ENCODE peak calls at places on chromosomes 1 and 21, in nine cellular contexts. V is esophagus squamous epithelium, P is A549, B is sigmoid colon, H is stomach, C is HepG2, O is suprapubic skin, F is transverse colon, W is breast epithelium. Q is an unnamed sample.

GRCh38 chr21:14536929-14537328 is 9.2 kb downstream of the SAMSN1 start:
- DNase-seq in V (no peak), P (no peak), B (no peak), F (no peak), C (no peak), W (no peak), H (no peak), O (no peak), Q (no peak)

GRCh38 chr21:45427331-45428271 is 22.6 kb downstream of the COL18A1 start:
- DNase-seq in P (peak), O (no peak), W (peak), C (peak), V (no peak), H (peak), B (peak), F (peak), Q (no peak)

GRCh38 chr1:8003431-8004112 is 22.5 kb downstream of the ERRFI1 start:
- DNase-seq in O (no peak), W (no peak), V (no peak), B (no peak), F (no peak), P (no peak), C (no peak), H (no peak), Q (no peak)

GRCh38 chr1:59429651-59430050 is 132.8 kb downstream of the FGGY start:
- DNase-seq in O (no peak), B (no peak), H (no peak), C (no peak), P (no peak), V (no peak), W (no peak), F (no peak), Q (no peak)

GRCh38 chr1:214281902-214282695 is 1.1 kb downstream of the SMYD2 start:
- DNase-seq in B (peak), O (peak), C (peak), W (no peak), P (peak), F (peak), H (peak), V (no peak), Q (no peak)

GRCh38 chr1:43147625-43148319 is 24.3 kb downstream of the EBNA1BP2 start:
- DNase-seq in P (peak), C (peak), O (peak), W (peak), H (peak), B (peak), F (peak), V (no peak), Q (no peak)

GRCh38 chr1:245458234-245458633 is 303.4 kb downstream of the KIF26B start:
- DNase-seq in B (no peak), H (no peak), V (no peak), F (no peak), P (no peak), O (no peak), W (no peak), C (no peak), Q (no peak)

GRCh38 chr1:30700528-30701265 is 22.7 kb downstream of the MATN1 start:
- DNase-seq in H (no peak), P (no peak), O (peak), C (no peak), V (no peak), F (peak), W (no peak), B (peak), Q (peak)

GRCh38 chr1:89987170-89987819 is 7.6 kb upstream of the ZNF326 start:
- DNase-seq in B (no peak), C (peak), F (peak), W (peak), O (no peak), P (peak), V (no peak), H (peak), Q (no peak)

GRCh38 chr21:45927032-45927431 is 54.5 kb upstream of the COL6A1 start:
- DNase-seq in O (no peak), H (no peak), P (no peak), F (no peak), V (no peak), W (no peak), B (no peak), C (no peak), Q (no peak)

GRCh38 chr1:234897754-234898454 is 230.7 kb downstream of the TOMM20 start:
- DNase-seq in H (no peak), W (no peak), V (no peak), B (no peak), C (no peak), P (no peak), O (no peak), F (no peak), Q (no peak)

GRCh38 chr1:65992160-65993046 is 199.7 kb downstream of the PDE4B start:
- DNase-seq in B (no peak), C (no peak), F (no peak), W (no peak), P (peak), H (no peak), O (no peak), V (no peak), Q (no peak)

GRCh38 chr1:167291539-167292195 is 71.0 kb downstream of the POU2F1 start:
- DNase-seq in O (no peak), H (no peak), V (no peak), P (no peak), W (no peak), B (no peak), C (no peak), F (no peak), Q (no peak)

GRCh38 chr1:4207183-4207582 is 307.1 kb upstream of the C1orf174 start:
- DNase-seq in P (no peak), O (no peak), F (no peak), V (no peak), H (no peak), C (no peak), B (no peak), W (no peak), Q (no peak)

GRCh38 chr1:42145190-42145716 is 8.0 kb upstream of the GUCA2B start:
- DNase-seq in V (no peak), P (no peak), H (peak), F (no peak), O (no peak), C (no peak), B (peak), W (no peak), Q (no peak)

GRCh38 chr1:56816909-56817308 is 2.3 kb downstream of the FYB2 start:
- DNase-seq in C (peak), P (no peak), V (no peak), H (no peak), O (no peak), B (no peak), F (no peak), W (no peak), Q (no peak)

GRCh38 chr1:180975551-180975950 is 47.1 kb downstream of the STX6 start:
- DNase-seq in H (no peak), V (no peak), O (no peak), P (no peak), C (no peak), W (no peak), F (no peak), B (no peak), Q (no peak)

GRCh38 chr1:25103180-25103790 is 129.0 kb downstream of the SYF2 start:
- DNase-seq in F (no peak), W (no peak), O (no peak), V (no peak), H (no peak), P (no peak), C (no peak), B (no peak), Q (no peak)

DNA sequence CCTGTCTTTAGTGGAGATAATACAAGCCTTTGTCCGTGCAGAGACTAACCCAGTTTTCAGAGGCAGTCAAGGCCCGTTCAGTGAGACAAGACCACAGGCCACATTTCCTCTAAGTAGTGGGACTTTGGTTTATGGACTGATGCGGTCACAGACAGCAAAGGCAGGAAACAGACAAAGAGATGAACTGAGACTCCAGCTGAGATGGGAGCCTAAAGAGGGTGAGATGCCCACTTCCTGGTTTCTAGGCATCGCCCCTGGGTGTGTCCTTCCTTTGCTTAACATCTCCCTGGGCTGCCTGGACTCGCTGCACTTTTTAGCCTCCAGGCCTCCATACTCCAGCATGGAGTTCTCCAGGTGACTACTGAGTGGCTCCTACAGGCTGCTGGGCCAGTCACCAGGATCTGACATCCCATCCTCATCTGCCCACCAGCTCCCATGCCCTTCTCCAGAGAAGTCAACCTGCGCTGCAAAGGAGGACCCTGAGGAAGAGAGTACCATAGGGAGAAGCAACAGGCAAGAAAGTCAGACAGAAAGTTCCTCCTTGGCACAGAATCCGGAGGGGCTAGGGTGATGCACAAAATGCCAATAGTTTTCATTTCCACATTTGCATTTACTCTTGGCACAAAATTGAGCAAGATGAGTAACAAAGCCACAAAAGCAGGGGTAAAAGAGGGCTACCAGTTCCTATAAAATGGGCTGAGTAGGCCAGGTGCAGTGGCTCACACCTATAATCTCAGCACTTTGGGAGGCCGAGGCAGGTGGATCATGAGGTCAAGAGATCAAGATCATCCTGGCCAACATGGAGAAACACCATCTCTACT is 15.1 kb downstream of the THEMIS2 start:
- DNase-seq in O (no peak), W (no peak), F (peak), C (no peak), P (no peak), H (no peak), B (peak), V (no peak), Q (peak)
- TF ChIP-seq POLR2A in O (no peak), W (no peak), F (no peak), C (no peak), P (no peak), H (no peak), B (no peak), V (no peak), Q (no peak)

GRCh38 chr21:34215911-34216310 is 142.5 kb downstream of the MRPS6 start:
- DNase-seq in V (no peak), H (no peak), O (no peak), F (no peak), P (no peak), W (no peak), B (no peak), C (no peak), Q (no peak)
- H3K27ac ChIP-seq in V (no peak), H (no peak), O (no peak), F (no peak), P (no peak), W (no peak), B (no peak), C (no peak), Q (no peak)

DNA sequence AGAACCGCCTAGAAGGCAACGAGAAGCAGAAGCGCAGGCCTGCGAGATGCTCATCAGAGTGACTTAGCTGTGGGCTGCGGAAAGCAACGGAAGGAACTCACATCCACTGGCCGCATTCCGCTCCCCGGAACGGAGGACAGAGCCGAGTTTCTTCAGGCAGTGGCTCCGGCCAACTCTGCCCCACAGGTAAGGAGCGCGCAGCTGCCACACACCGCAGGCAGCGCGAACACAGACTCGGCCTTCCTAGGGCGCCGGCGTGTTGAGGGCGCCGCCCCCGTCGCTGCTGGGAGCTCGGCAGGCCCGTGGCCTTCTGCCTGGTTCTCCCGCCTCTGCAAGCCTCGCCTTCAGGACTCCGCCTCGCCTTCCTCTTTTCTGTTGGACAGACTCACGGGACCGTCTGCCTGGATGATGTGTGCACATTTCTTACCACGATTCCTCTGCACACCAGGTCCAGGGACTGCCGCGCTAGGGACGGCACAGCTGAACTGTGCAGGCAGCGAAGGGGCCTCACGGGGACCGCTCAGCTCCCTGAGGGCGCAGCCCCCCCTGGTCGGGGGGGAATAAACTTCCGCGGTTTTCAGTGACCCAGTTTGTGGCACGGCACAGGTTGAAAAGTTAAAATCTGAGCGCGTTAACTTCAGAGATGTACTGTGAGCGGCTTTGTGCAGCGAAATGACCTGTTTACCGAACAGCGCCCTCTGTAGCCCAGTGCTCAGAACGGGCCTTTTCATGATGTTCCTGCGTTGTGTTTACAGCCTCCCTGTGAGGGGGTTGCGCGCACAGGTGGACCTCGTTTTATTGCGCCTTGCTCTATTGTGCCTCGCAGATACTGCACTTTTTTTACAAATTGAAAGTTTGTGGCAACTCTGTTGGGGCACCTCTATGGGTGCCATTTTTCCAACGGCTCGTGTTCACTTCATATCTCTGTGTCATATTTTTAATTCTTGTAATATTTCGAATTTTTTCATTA is 15.8 kb downstream of the TCP10L start:
- DNase-seq in H (peak), F (peak), C (peak), W (peak), B (peak), P (peak), O (peak), V (no peak), Q (peak)
- TF ChIP-seq POLR2A in H (no peak), F (peak), C (peak), W (no peak), B (no peak), P (peak), O (peak), V (no peak), Q (no peak)

GRCh38 chr1:33428661-33429060 is 2.2 kb downstream of the PHC2 start:
- DNase-seq in P (no peak), W (no peak), F (no peak), V (no peak), O (no peak), H (no peak), B (no peak), C (no peak), Q (no peak)

GRCh38 chr1:33426906-33427305 is 4.0 kb downstream of the PHC2 start:
- DNase-seq in V (no peak), P (no peak), C (no peak), F (no peak), B (no peak), W (no peak), H (no peak), O (no peak), Q (no peak)

GRCh38 chr1:33430751-33431593 is at the start of gene PHC2:
- DNase-seq in P (peak), O (peak), H (peak), B (peak), C (peak), W (peak), V (peak), F (peak), Q (peak)

GRCh38 chr1:33429332-33429731 is 1.6 kb downstream of the PHC2 start:
- DNase-seq in P (no peak), W (no peak), C (no peak), F (no peak), O (no peak), H (no peak), V (no peak), B (no peak), Q (no peak)

GRCh38 chr1:33429846-33430750 is 797 bp downstream of the PHC2 start:
- DNase-seq in B (peak), H (peak), O (peak), W (no peak), F (peak), P (no peak), V (no peak), C (no peak), Q (peak)
- H3K27ac ChIP-seq in B (peak), H (peak), O (peak), W (peak), F (peak), P (peak), V (peak), C (no peak), Q (peak)

GRCh38 chr1:209187589-209187988 is 395.9 kb upstream of the CAMK1G start:
- DNase-seq in B (no peak), O (no peak), H (no peak), P (no peak), V (no peak), W (no peak), F (no peak), C (no peak), Q (no peak)

GRCh38 chr1:209190591-209191241 is 392.8 kb upstream of the CAMK1G start:
- DNase-seq in P (peak), W (no peak), C (peak), H (peak), F (peak), O (no peak), B (no peak), V (no peak), Q (no peak)

GRCh38 chr1:209196140-209196539 is 387.4 kb upstream of the CAMK1G start:
- DNase-seq in P (no peak), C (no peak), V (no peak), B (no peak), F (no peak), O (no peak), W (no peak), H (no peak), Q (no peak)

DNA sequence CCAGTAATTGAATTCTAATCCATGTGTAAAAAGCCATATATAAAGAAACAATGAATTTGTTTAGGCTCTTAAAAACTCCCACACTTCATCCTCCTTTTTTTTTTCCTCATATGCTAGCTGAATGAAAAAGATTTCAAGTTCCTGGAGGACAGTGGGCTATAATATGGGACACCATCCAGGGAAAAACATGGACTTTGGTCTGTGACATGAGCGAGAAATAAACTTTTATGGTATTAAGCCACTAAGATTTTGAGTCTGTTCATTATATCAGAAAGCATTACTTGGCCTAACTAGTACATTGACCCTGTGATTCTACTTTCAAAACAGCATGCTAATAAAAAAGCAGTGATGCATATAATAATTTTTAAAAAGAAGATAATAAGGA is 392.3 kb upstream of the CAMK1G start:
- DNase-seq in W (no peak), B (no peak), F (no peak), P (no peak), C (no peak), O (no peak), H (no peak), V (no peak), Q (no peak)
- TF ChIP-seq POLR2A in W (no peak), B (no peak), F (no peak), P (no peak), C (no peak), O (no peak), H (no peak), V (no peak), Q (no peak)

DNA sequence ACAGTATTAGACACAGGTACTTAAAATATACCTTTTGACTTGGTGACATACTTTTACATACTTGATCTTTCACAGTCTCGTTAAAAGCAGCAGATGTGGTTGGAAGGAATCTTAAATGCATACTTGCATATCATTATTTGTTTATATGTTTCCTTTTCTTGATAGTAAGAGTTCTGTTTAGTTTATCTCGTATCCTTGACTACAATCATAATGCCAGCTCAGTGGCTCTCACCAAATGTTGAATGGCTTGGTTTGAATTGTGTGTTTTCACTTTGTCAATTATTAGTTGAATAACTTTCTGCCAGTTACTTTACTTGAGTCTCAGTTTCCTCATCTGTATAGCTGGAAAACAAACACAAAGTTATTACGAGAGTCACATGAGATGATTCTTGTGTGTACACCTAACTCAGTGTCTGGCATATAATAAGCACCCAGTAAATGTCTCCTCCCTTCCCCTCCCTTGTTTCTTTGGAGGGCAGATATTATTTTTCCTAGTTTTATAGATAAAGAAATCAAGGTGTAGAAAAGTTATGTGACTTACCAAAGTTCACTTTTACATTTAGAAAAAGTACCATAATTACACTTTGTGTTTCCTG is 131.6 kb upstream of the IVNS1ABP start:
- DNase-seq in P (no peak), V (no peak), O (no peak), F (no peak), B (no peak), C (no peak), W (no peak), H (no peak), Q (no peak)
- H3K27ac ChIP-seq in P (no peak), V (no peak), O (no peak), F (peak), B (no peak), C (no peak), W (no peak), H (no peak), Q (no peak)

DNA sequence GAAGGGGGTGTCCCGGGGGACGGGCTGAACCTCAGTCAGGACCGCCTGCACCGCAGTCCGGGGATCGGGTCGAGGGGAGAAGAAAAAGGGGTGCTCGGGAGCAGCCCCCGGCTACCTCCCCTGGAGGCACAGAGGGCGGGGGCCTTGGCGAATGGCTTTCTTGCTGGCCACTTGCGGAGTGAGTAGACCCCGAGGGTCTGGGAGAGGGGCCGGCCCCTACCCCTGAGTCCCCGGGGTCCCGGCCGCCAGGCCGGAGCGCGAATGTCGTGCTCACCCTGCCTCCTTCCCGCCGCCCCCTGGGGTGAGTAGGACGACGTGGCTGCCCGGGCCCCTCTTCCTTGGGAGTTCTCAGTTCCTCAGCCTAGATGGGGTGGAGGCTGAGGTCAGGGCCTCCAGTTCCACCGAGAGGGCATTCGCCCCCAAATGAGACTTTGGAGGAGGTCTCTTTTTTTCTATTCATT is 113.0 kb downstream of the OSBPL9 start:
- DNase-seq in C (no peak), V (no peak), F (no peak), O (no peak), H (no peak), P (peak), B (no peak), W (peak), Q (no peak)
- TF ChIP-seq POLR2A in C (peak), V (no peak), F (no peak), O (no peak), H (no peak), P (no peak), B (no peak), W (no peak), Q (no peak)

GRCh38 chr1:160129046-160129445 is 13.5 kb downstream of the ATP1A2 start:
- DNase-seq in P (no peak), H (no peak), V (no peak), O (no peak), F (no peak), W (no peak), B (peak), C (no peak), Q (peak)
- H3K27ac ChIP-seq in P (peak), H (no peak), V (peak), O (no peak), F (no peak), W (no peak), B (peak), C (no peak), Q (no peak)